ENCODE peak calls at places on chromosome 21, in eight cellular contexts. Y is left lung, T is astrocyte of the spinal cord, V is AG10803, Q is lower lobe of right lung, F is cerebellum, N is RPMI7951, A is T-helper 17 cell. S is an unnamed sample.

GRCh38 chr21:42509239-42509638 is 4.4 kb upstream of the SLC37A1 start:
- DNase-seq in Q (no peak), T (no peak), F (no peak), V (no peak), A (no peak), Y (no peak), N (no peak), S (no peak)

GRCh38 chr21:31136891-31137290 is 98.6 kb upstream of the KRTAP19-8 start:
- DNase-seq in F (peak), T (peak), Q (no peak), N (peak), A (no peak), V (peak), Y (no peak), S (no peak)

GRCh38 chr21:40688106-40688850 is 158.7 kb downstream of the DSCAM start:
- DNase-seq in N (no peak), T (no peak), Y (no peak), F (no peak), A (no peak), Q (no peak), V (no peak), S (no peak)

GRCh38 chr21:33149166-33149565 is 79.2 kb downstream of the OLIG1 start:
- DNase-seq in V (no peak), N (no peak), F (no peak), Q (no peak), T (no peak), A (no peak), Y (no peak), S (no peak)

GRCh38 chr21:29232601-29233541 is 65.9 kb upstream of the BACH1 start:
- DNase-seq in Q (no peak), V (peak), Y (no peak), F (no peak), T (peak), A (no peak), N (peak), S (no peak)

GRCh38 chr21:35663856-35664606 is 396.3 kb downstream of the SETD4 start:
- DNase-seq in Y (no peak), F (no peak), A (no peak), N (peak), T (no peak), V (no peak), Q (no peak), S (no peak)

GRCh38 chr21:46605759-46606426 is 1.0 kb upstream of the S100B start:
- DNase-seq in Q (peak), F (no peak), A (no peak), N (no peak), Y (no peak), T (no peak), V (no peak), S (no peak)

GRCh38 chr21:46457801-46458314 is 833 bp upstream of the DIP2A start:
- DNase-seq in A (no peak), V (peak), Q (peak), Y (peak), F (peak), T (peak), N (peak), S (no peak)

GRCh38 chr21:34693192-34693810 is 24.5 kb downstream of the CLIC6 start:
- DNase-seq in A (no peak), Q (no peak), T (peak), V (peak), Y (no peak), N (peak), F (peak), S (peak)

GRCh38 chr21:44440241-44441040 is 14.9 kb upstream of the LRRC3 start:
- DNase-seq in F (no peak), V (no peak), T (no peak), Q (peak), A (no peak), Y (peak), N (no peak), S (no peak)

GRCh38 chr21:39712976-39713375 is 32.0 kb upstream of the IGSF5 start:
- DNase-seq in V (no peak), Y (no peak), F (no peak), Q (no peak), T (no peak), A (no peak), N (no peak), S (no peak)

GRCh38 chr21:22795644-22796043 is 1797.4 kb downstream of the NCAM2 start:
- DNase-seq in V (no peak), A (no peak), F (no peak), N (peak), Q (no peak), Y (no peak), T (no peak), S (no peak)

GRCh38 chr21:43731891-43732711 is 13.2 kb downstream of the PDXK start:
- DNase-seq in A (no peak), T (no peak), Q (no peak), V (peak), Y (no peak), F (peak), N (no peak), S (no peak)

GRCh38 chr21:34582506-34583150 is 32.3 kb downstream of the RCAN1 start:
- DNase-seq in Y (no peak), T (peak), Q (no peak), A (no peak), N (peak), F (no peak), V (peak), S (peak)

GRCh38 chr21:19993186-19993711 is 1005.0 kb upstream of the NCAM2 start:
- DNase-seq in Q (no peak), F (no peak), T (no peak), N (no peak), A (no peak), V (no peak), Y (no peak), S (no peak)

GRCh38 chr21:45452696-45453307 is 47.8 kb downstream of the COL18A1 start:
- DNase-seq in Q (no peak), F (no peak), V (no peak), A (no peak), N (no peak), T (no peak), Y (no peak), S (no peak)

GRCh38 chr21:46399129-46399528 is 59.6 kb upstream of the DIP2A start:
- DNase-seq in Q (no peak), N (no peak), V (no peak), F (no peak), T (no peak), A (no peak), Y (peak), S (no peak)

GRCh38 chr21:41966341-41966833 is 12.6 kb upstream of the C2CD2 start:
- DNase-seq in N (peak), A (no peak), T (no peak), Q (no peak), F (no peak), V (no peak), Y (no peak), S (no peak)

GRCh38 chr21:37503848-37504467 is 137.4 kb downstream of the DYRK1A start:
- DNase-seq in V (peak), N (peak), A (no peak), F (no peak), Q (no peak), T (peak), Y (no peak), S (peak)

GRCh38 chr21:27388835-27389234 is 421.9 kb upstream of the ADAMTS5 start:
- DNase-seq in F (no peak), N (no peak), A (no peak), Q (no peak), Y (no peak), T (no peak), V (no peak), S (no peak)

GRCh38 chr21:46431884-46432488 is 26.7 kb upstream of the DIP2A start:
- DNase-seq in V (no peak), N (no peak), Q (peak), F (no peak), Y (no peak), A (no peak), T (no peak), S (no peak)

GRCh38 chr21:43921979-43922945 is 57.2 kb downstream of the AGPAT3 start:
- DNase-seq in F (no peak), V (no peak), T (no peak), Y (peak), N (no peak), A (no peak), Q (no peak), S (no peak)

GRCh38 chr21:29351691-29352090 is 53.0 kb downstream of the BACH1 start:
- DNase-seq in Y (no peak), Q (no peak), T (peak), N (no peak), A (no peak), V (peak), F (no peak), S (no peak)

GRCh38 chr21:39519835-39520234 is 68.1 kb downstream of the SH3BGR start:
- DNase-seq in N (no peak), T (no peak), A (no peak), F (no peak), Y (no peak), Q (no peak), V (no peak), S (no peak)

GRCh38 chr21:37087188-37087587 is 14.1 kb downstream of the TTC3 start:
- DNase-seq in N (peak), A (no peak), V (peak), F (peak), T (peak), Q (no peak), Y (no peak), S (no peak)

GRCh38 chr21:15151385-15152103 is 86.7 kb upstream of the NRIP1 start:
- DNase-seq in A (no peak), V (no peak), N (no peak), Y (no peak), T (no peak), Q (no peak), F (no peak), S (no peak)

GRCh38 chr21:36749935-36750578 is 51.1 kb downstream of the SIM2 start:
- DNase-seq in F (no peak), T (peak), A (no peak), Q (no peak), N (no peak), Y (no peak), V (peak), S (no peak)

GRCh38 chr21:29372063-29372802 is 73.5 kb downstream of the BACH1 start:
- DNase-seq in T (peak), Y (no peak), V (peak), A (peak), F (peak), N (peak), Q (no peak), S (peak)

GRCh38 chr21:46065993-46066842 is 31.7 kb upstream of the COL6A2 start:
- DNase-seq in F (no peak), Q (peak), V (no peak), N (no peak), A (no peak), Y (peak), T (no peak), S (no peak)

GRCh38 chr21:34910396-34910795 is 138.7 kb downstream of the RUNX1 start:
- DNase-seq in F (no peak), V (no peak), A (no peak), Q (peak), T (no peak), Y (peak), N (no peak), S (no peak)

GRCh38 chr21:41767606-41768370 is 936 bp upstream of the RIPK4 start:
- DNase-seq in Y (no peak), N (peak), Q (no peak), A (no peak), V (no peak), F (no peak), T (no peak), S (no peak)

GRCh38 chr21:46112731-46113215 is 14.9 kb downstream of the COL6A2 start:
- DNase-seq in Q (no peak), V (no peak), T (no peak), F (no peak), Y (peak), N (no peak), A (no peak), S (no peak)

GRCh38 chr21:43279578-43279894 is 110.7 kb downstream of the CRYAA start:
- DNase-seq in Q (peak), A (no peak), T (no peak), V (no peak), Y (no peak), N (no peak), F (no peak), S (no peak)

GRCh38 chr21:36350282-36350910 is 30.4 kb downstream of the MORC3 start:
- DNase-seq in Q (no peak), Y (no peak), T (peak), N (peak), A (no peak), V (peak), F (no peak), S (peak)

GRCh38 chr21:46093668-46094400 is 4.1 kb upstream of the COL6A2 start:
- DNase-seq in Q (no peak), V (no peak), A (no peak), Y (peak), F (no peak), T (no peak), N (no peak), S (no peak)

GRCh38 chr21:38766987-38767722 is 38.6 kb upstream of the ETS2 start:
- DNase-seq in Y (no peak), A (no peak), N (peak), T (no peak), Q (peak), V (no peak), F (no peak), S (no peak)

GRCh38 chr21:45886610-45887026 is 95.0 kb upstream of the COL6A1 start:
- DNase-seq in N (no peak), Q (peak), F (no peak), A (no peak), V (no peak), T (no peak), Y (peak), S (no peak)